ENCODE peak calls at places on chromosome 19, in seven cellular contexts. C, P, W, M, N, Q and O are unnamed samples.

GRCh38 chr19:5968431-5969373 is 9.2 kb downstream of the RANBP3 start:
- DNase-seq in N (no peak), P (no peak), C (no peak), M (no peak), Q (no peak), W (no peak), O (peak)

GRCh38 chr19:48398329-48399235 is 5.1 kb downstream of the GRIN2D start:
- DNase-seq in Q (peak), W (no peak), M (peak), C (peak), N (peak), P (peak), O (peak)

GRCh38 chr19:55345818-55346724 is 6.4 kb downstream of the KMT5C start:
- DNase-seq in Q (no peak), W (no peak), M (no peak), C (no peak), P (no peak), N (no peak), O (no peak)

GRCh38 chr19:46731007-46731501 is 14.1 kb upstream of the PRKD2 start:
- DNase-seq in C (peak), Q (no peak), N (no peak), M (peak), P (no peak), W (no peak), O (no peak)

GRCh38 chr19:41734156-41734555 is 21.2 kb upstream of the CEACAM6 start:
- DNase-seq in Q (no peak), P (no peak), N (no peak), C (no peak), W (no peak), M (no peak), O (no peak)

GRCh38 chr19:16381756-16382401 is 57.3 kb downstream of the KLF2 start:
- DNase-seq in Q (no peak), N (no peak), W (no peak), P (no peak), C (peak), M (no peak), O (peak)

GRCh38 chr19:4829001-4829712 is 2.4 kb downstream of the TICAM1 start:
- DNase-seq in P (no peak), Q (no peak), W (no peak), C (no peak), M (no peak), N (no peak), O (no peak)

GRCh38 chr19:45528744-45529453 is 21.6 kb downstream of the VASP start:
- DNase-seq in C (no peak), P (peak), N (no peak), Q (no peak), M (no peak), W (peak), O (no peak)

GRCh38 chr19:14475251-14476073 is at the start of gene PTGER1:
- DNase-seq in M (no peak), N (no peak), C (no peak), W (no peak), Q (no peak), P (peak), O (no peak)